ENCODE peak calls at places on chromosomes 6 and 20, in six cellular contexts. V, I, G, D, B and F are unnamed samples.
A peak's percentile ranks its signal among the peaks of the same experiment; 100 is the strongest.

GRCh38 chr6:157535354-157536217 is 154.6 kb downstream of the ZDHHC14 start:
- DNase-seq in G (no peak), V (peak; percentile 80), D (peak; percentile 72), B (no peak), I (no peak), F (peak; percentile 65)

GRCh38 chr6:6915219-6915618 is 192.5 kb upstream of the RREB1 start:
- DNase-seq in V (no peak), B (peak; percentile 17), G (no peak), I (no peak), D (no peak), F (no peak)

GRCh38 chr20:3231889-3232588 is 7.0 kb downstream of the SLC4A11 start:
- DNase-seq in D (no peak), I (no peak), G (no peak), V (no peak), B (no peak), F (no peak)

GRCh38 chr6:38730136-38730862 is 15.2 kb downstream of the DNAH8 start:
- DNase-seq in D (no peak), I (no peak), G (no peak), V (no peak), B (no peak), F (no peak)

GRCh38 chr20:14861028-14861699 is 523.8 kb upstream of the FLRT3 start:
- DNase-seq in V (no peak), D (no peak), B (no peak), I (no peak), G (no peak), F (no peak)

GRCh38 chr6:44234101-44235090 is 11.0 kb downstream of the SLC29A1 start:
- DNase-seq in G (no peak), D (no peak), B (peak; percentile 74), V (peak; percentile 73), I (peak; percentile 68), F (no peak)

GRCh38 chr6:20182926-20183521 is 29.2 kb downstream of the MBOAT1 start:
- DNase-seq in I (no peak), G (no peak), V (peak; percentile 18), B (peak; percentile 92), D (no peak), F (peak; percentile 64)

GRCh38 chr20:59120491-59120890 is 43.1 kb upstream of the ZNF831 start:
- DNase-seq in G (no peak), V (no peak), D (no peak), I (no peak), B (peak; percentile 55), F (no peak)

GRCh38 chr6:170139531-170139930 is 151.3 kb downstream of the DLL1 start:
- DNase-seq in B (peak; percentile 32), V (no peak), I (no peak), D (no peak), G (no peak), F (no peak)

GRCh38 chr20:10508060-10508459 is 73.0 kb downstream of the SLX4IP start:
- DNase-seq in V (peak; percentile 19), D (peak; percentile 93), G (no peak), B (no peak), I (no peak), F (no peak)

GRCh38 chr20:64240243-64241015 is 15.1 kb upstream of the PCMTD2 start:
- DNase-seq in B (peak; percentile 33), G (no peak), D (no peak), I (no peak), V (no peak), F (no peak)

GRCh38 chr6:11212625-11213024 is 19.8 kb downstream of the NEDD9 start:
- DNase-seq in D (no peak), B (no peak), V (peak; percentile 90), G (no peak), I (no peak), F (peak; percentile 42)

GRCh38 chr6:52531396-52531795 is 45.5 kb downstream of the TRAM2 start:
- DNase-seq in I (no peak), V (no peak), D (no peak), B (no peak), G (no peak), F (no peak)

GRCh38 chr6:17665132-17665531 is 41.6 kb downstream of the NUP153 start:
- DNase-seq in I (no peak), V (no peak), G (no peak), D (no peak), B (no peak), F (no peak)

GRCh38 chr6:66418906-66419305 is 711.9 kb upstream of the EYS start:
- DNase-seq in V (no peak), B (no peak), D (no peak), G (no peak), I (no peak), F (no peak)

GRCh38 chr20:45345104-45345936 is 2.9 kb downstream of the SDC4 start:
- DNase-seq in B (peak; percentile 59), G (no peak), D (no peak), V (no peak), I (no peak), F (peak; percentile 89)

GRCh38 chr6:24228681-24229255 is 102.8 kb downstream of the NRSN1 start:
- DNase-seq in I (no peak), V (peak; percentile 6), G (no peak), B (no peak), D (no peak), F (peak; percentile 3)

GRCh38 chr20:44958276-44958675 is 1.9 kb downstream of the TOMM34 start:
- DNase-seq in G (no peak), D (no peak), V (no peak), B (peak; percentile 22), I (no peak), F (no peak)

GRCh38 chr20:59010321-59010994 is 3.4 kb upstream of the CTSZ start:
- DNase-seq in D (no peak), B (peak; percentile 50), G (no peak), I (no peak), V (no peak), F (peak; percentile 80)

GRCh38 chr6:35209622-35210289 is 4.0 kb upstream of the SCUBE3 start:
- DNase-seq in D (no peak), V (no peak), I (no peak), G (no peak), B (no peak), F (no peak)

GRCh38 chr6:29633532-29633901 is 534 bp upstream of the GABBR1 start:
- DNase-seq in B (no peak), I (no peak), G (no peak), D (no peak), V (peak; percentile 15), F (no peak)
- H3K27ac ChIP-seq in B (no peak overlapping the region), I (peak overlapping the region; percentile 84), G (peak overlapping the region; percentile 96), D (peak overlapping the region; percentile 48), V (peak overlapping the region; percentile 56), F (peak overlapping the region; percentile 77)

GRCh38 chr20:49482621-49483017 is at the start of gene KCNB1:
- DNase-seq in V (peak; percentile 21), G (peak; percentile 86), D (no peak), B (peak; percentile 48), I (peak; percentile 95), F (peak; percentile 83)
- H3K27ac ChIP-seq in V (no peak within 1 kb of the TSS), G (no peak within 1 kb of the TSS), D (no peak within 1 kb of the TSS), B (no peak within 1 kb of the TSS), I (no peak within 1 kb of the TSS), F (no peak within 1 kb of the TSS)

DNA sequence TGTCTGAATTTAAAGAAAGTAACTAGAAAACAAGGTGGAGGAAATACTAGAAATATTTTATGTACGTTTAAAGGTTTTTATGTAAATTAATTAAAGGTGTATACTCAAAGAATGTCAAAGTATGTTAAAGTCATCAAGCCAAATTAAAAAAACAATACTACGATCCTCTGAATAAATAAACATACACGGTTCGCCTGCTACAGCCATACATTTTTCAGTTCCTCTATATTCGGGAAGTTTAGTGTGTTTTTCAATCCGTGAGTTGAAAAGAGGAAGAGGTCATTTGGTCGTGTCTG is 626 bp downstream of the STX7 start:
- DNase-seq in G (no peak), B (no peak), I (no peak), D (no peak), V (no peak), F (no peak)
- H3K27ac ChIP-seq in G (no peak overlapping the region), B (peak overlapping the region; percentile 93), I (peak overlapping the region; percentile 11), D (peak overlapping the region; percentile 50), V (peak overlapping the region; percentile 12), F (peak overlapping the region; percentile 72)

GRCh38 chr20:37256286-37256685 is 5.3 kb downstream of the GHRH start:
- DNase-seq in D (no peak), B (no peak), G (no peak), I (no peak), V (no peak), F (no peak)

GRCh38 chr20:37254114-37254878 is 7.3 kb downstream of the GHRH start:
- DNase-seq in V (no peak), I (no peak), B (no peak), D (no peak), G (no peak), F (no peak)

GRCh38 chr20:37251836-37252477 is 9.7 kb downstream of the GHRH start:
- DNase-seq in G (no peak), I (no peak), B (no peak), D (no peak), V (no peak), F (no peak)

GRCh38 chr20:37249304-37249703 is 12.3 kb downstream of the GHRH start:
- DNase-seq in G (no peak), B (no peak), V (no peak), I (no peak), D (no peak), F (no peak)

DNA sequence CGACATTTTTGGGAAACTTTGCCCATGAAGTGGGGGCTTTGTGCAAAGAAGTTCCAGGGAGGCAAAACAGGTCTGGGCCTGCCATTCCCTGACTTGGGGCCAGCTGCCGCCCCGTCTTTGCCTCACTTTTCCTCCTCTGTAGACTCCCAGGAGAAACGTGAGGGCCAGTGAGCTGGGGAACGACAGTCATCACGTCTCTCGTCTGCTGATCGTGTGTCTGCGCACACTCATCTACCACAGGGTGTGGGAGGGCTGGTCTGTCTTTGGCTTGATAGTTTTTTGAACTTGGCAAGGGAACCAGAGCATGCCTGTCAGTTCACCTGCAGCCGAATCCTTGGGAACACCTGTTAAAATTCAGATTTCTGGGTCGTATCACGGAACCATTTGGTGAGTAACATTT is 8.5 kb downstream of the GHRH start:
- DNase-seq in V (no peak), G (no peak), D (no peak), B (no peak), I (no peak), F (no peak)
- H3K27ac ChIP-seq in V (no peak overlapping the region), G (peak overlapping the region; percentile 96), D (no peak overlapping the region), B (no peak overlapping the region), I (no peak overlapping the region), F (no peak overlapping the region)

GRCh38 chr6:134482585-134483346 is 164.9 kb upstream of the SGK1 start:
- DNase-seq in D (no peak), V (no peak), B (no peak), I (no peak), G (no peak), F (no peak)

GRCh38 chr6:134480593-134480992 is 162.7 kb upstream of the SGK1 start:
- DNase-seq in G (no peak), V (peak; percentile 51), D (no peak), I (no peak), B (no peak), F (no peak)

GRCh38 chr6:134477991-134478635 is 160.2 kb upstream of the SGK1 start:
- DNase-seq in I (no peak), D (no peak), G (no peak), B (no peak), V (peak; percentile 71), F (no peak)

GRCh38 chr6:134481953-134482352 is 164.0 kb upstream of the SGK1 start:
- DNase-seq in D (no peak), B (no peak), G (no peak), V (no peak), I (no peak), F (no peak)

GRCh38 chr6:134478764-134479399 is 161.0 kb upstream of the SGK1 start:
- DNase-seq in G (no peak), V (no peak), B (no peak), I (no peak), D (no peak), F (no peak)
- H3K27ac ChIP-seq in G (no peak overlapping the region), V (no peak overlapping the region), B (no peak overlapping the region), I (no peak overlapping the region), D (no peak overlapping the region), F (no peak overlapping the region)